ENCODE peak calls at places on chromosome 21, in nine cellular contexts. F is fibroblast of mammary gland; X is GM23338; V is uterus; K is body of pancreas; W is cardiac muscle cell; A is hepatocyte; Y is Peyer's patch; Q is CD4-positive, CD25-positive, alpha-beta regulatory T cell. O is an unnamed sample.

GRCh38 chr21:18608226-18608625 is 204.6 kb upstream of the TMPRSS15 start:
- DNase-seq in A (no peak), X (no peak), F (no peak), V (no peak), Y (no peak), Q (no peak), W (no peak), K (no peak), O (no peak)

GRCh38 chr21:19553930-19554615 is 1150.5 kb upstream of the TMPRSS15 start:
- DNase-seq in Y (no peak), V (no peak), X (peak; percentile 58), W (no peak), F (no peak), K (no peak), Q (no peak), A (no peak), O (no peak)

GRCh38 chr21:23534833-23535232 is 2072.4 kb downstream of the MRPL39 start:
- DNase-seq in A (no peak), K (no peak), V (no peak), W (no peak), F (no peak), X (no peak), Y (no peak), Q (no peak), O (no peak)

GRCh38 chr21:34636961-34637360 is 22.0 kb upstream of the RCAN1 start:
- DNase-seq in Q (no peak), Y (no peak), X (no peak), V (no peak), A (no peak), K (no peak), F (no peak), W (no peak), O (no peak)

GRCh38 chr21:25759573-25759972 is 24.8 kb downstream of the GABPA start:
- DNase-seq in W (peak; percentile 49), V (no peak), K (no peak), F (peak; percentile 35), Y (no peak), X (no peak), Q (no peak), A (no peak), O (peak; percentile 68)

GRCh38 chr21:15249285-15249993 is 184.6 kb upstream of the NRIP1 start:
- DNase-seq in A (no peak), V (no peak), Y (no peak), X (no peak), W (peak; percentile 38), K (no peak), Q (no peak), F (peak; percentile 38), O (peak; percentile 26)

GRCh38 chr21:36613064-36613463 is 85.9 kb upstream of the SIM2 start:
- DNase-seq in A (no peak), W (no peak), K (no peak), X (no peak), V (no peak), Y (no peak), F (no peak), Q (no peak), O (no peak)

GRCh38 chr21:16211339-16212303 is 481.8 kb downstream of the USP25 start:
- DNase-seq in Q (no peak), F (peak; percentile 41), K (no peak), Y (no peak), V (no peak), A (no peak), W (no peak), X (no peak), O (peak; percentile 21)

GRCh38 chr21:33024278-33025103 is 1.2 kb upstream of the OLIG2 start:
- DNase-seq in Y (no peak), K (no peak), X (peak; percentile 45), Q (no peak), W (no peak), F (no peak), V (no peak), A (no peak), O (no peak)

GRCh38 chr21:33026299-33026858 is 644 bp downstream of the OLIG2 start:
- DNase-seq in W (no peak), F (no peak), Y (no peak), K (no peak), V (no peak), X (no peak), Q (no peak), A (no peak), O (no peak)

GRCh38 chr21:33026878-33027400 is 1.2 kb downstream of the OLIG2 start:
- DNase-seq in A (no peak), Q (no peak), X (peak; percentile 66), Y (no peak), F (peak; percentile 36), K (no peak), V (no peak), W (no peak), O (no peak)

GRCh38 chr21:33025106-33025470 is 647 bp upstream of the OLIG2 start:
- DNase-seq in F (no peak), Y (no peak), A (no peak), V (no peak), Q (no peak), W (no peak), K (no peak), X (peak; percentile 82), O (no peak)

GRCh38 chr21:33025471-33026298 is at the start of gene OLIG2:
- DNase-seq in F (no peak), K (no peak), V (no peak), W (no peak), X (peak; percentile 98), A (no peak), Y (no peak), Q (no peak), O (no peak)
- H3K4me3 ChIP-seq in F (no peak within 1 kb of the TSS), K (no peak within 1 kb of the TSS), V (no peak within 1 kb of the TSS), W (no peak within 1 kb of the TSS), X (peak within 1 kb of the TSS; percentile 64), A (no peak within 1 kb of the TSS), Y (no peak within 1 kb of the TSS), Q (no peak within 1 kb of the TSS), O (no peak within 1 kb of the TSS)

DNA sequence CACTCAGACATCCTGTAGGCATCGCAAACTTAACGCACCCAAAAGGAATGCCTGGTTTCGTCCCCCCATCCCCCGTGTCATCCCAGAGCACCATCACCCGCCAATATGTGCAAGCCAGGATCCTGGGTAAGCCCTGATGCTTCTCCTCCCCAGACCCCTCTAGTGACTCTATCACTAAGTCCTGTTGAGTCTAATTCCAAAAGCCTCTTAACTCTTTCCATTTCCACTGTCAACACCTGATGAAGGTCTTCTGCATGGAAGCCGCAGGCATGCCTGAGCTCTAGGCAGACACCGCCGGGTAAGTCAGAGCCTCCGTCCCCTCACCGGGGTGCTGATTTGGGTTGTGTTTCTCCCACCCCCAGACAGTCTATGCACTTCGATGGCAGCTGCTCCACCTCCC is 5.3 kb upstream of the ADARB1 start:
- DNase-seq in Q (no peak), F (no peak), X (no peak), V (no peak), W (no peak), K (no peak), Y (no peak), A (no peak), O (no peak)
- H3K4me3 ChIP-seq in Q (no peak overlapping the region), F (no peak overlapping the region), X (no peak overlapping the region), V (no peak overlapping the region), W (no peak overlapping the region), K (no peak overlapping the region), Y (no peak overlapping the region), A (no peak overlapping the region), O (no peak overlapping the region)

GRCh38 chr21:28883931-28884330 is 108.7 kb downstream of the LTN1 start:
- DNase-seq in V (no peak), F (no peak), Y (no peak), Q (no peak), W (no peak), A (no peak), K (no peak), X (no peak), O (no peak)

GRCh38 chr21:28884481-28884880 is 108.2 kb downstream of the LTN1 start:
- DNase-seq in F (peak; percentile 30), Q (no peak), X (peak; percentile 19), W (peak; percentile 35), K (no peak), V (no peak), A (no peak), Y (no peak), O (peak; percentile 19)

GRCh38 chr21:28882345-28882744 is 110.3 kb downstream of the LTN1 start:
- DNase-seq in X (no peak), F (no peak), A (no peak), K (no peak), Y (no peak), V (no peak), Q (no peak), W (no peak), O (no peak)

GRCh38 chr21:28884976-28885852 is 107.5 kb downstream of the LTN1 start:
- DNase-seq in Q (peak; percentile 92), W (peak; percentile 98), X (peak; percentile 83), F (peak; percentile 93), V (peak; percentile 86), K (peak; percentile 86), Y (peak; percentile 82), A (peak; percentile 93), O (peak; percentile 96)

GRCh38 chr21:28885853-28886177 is 106.9 kb downstream of the LTN1 start:
- DNase-seq in Q (no peak), V (peak; percentile 41), A (no peak), Y (no peak), X (no peak), K (no peak), W (no peak), F (peak; percentile 88), O (no peak)
- H3K4me3 ChIP-seq in Q (peak overlapping the region; percentile 94), V (peak overlapping the region; percentile 62), A (no peak overlapping the region), Y (no peak overlapping the region), X (peak overlapping the region; percentile 72), K (no peak overlapping the region), W (no peak overlapping the region), F (peak overlapping the region; percentile 16), O (no peak overlapping the region)

GRCh38 chr21:29148535-29148934 is 18.1 kb downstream of the MAP3K7CL start:
- DNase-seq in X (no peak), F (peak; percentile 83), A (no peak), V (no peak), W (peak; percentile 54), K (no peak), Q (no peak), Y (no peak), O (no peak)

GRCh38 chr21:29145837-29146453 is 15.5 kb downstream of the MAP3K7CL start:
- DNase-seq in A (no peak), V (no peak), W (no peak), Y (no peak), Q (no peak), F (peak; percentile 45), K (no peak), X (no peak), O (no peak)

GRCh38 chr21:29146726-29147125 is 16.3 kb downstream of the MAP3K7CL start:
- DNase-seq in Q (no peak), Y (no peak), K (no peak), W (no peak), V (no peak), A (no peak), F (no peak), X (no peak), O (no peak)

GRCh38 chr21:29145354-29145782 is 14.9 kb downstream of the MAP3K7CL start:
- DNase-seq in W (peak; percentile 89), Y (no peak), X (no peak), K (no peak), F (peak; percentile 96), A (peak; percentile 26), Q (no peak), V (no peak), O (peak; percentile 93)

DNA sequence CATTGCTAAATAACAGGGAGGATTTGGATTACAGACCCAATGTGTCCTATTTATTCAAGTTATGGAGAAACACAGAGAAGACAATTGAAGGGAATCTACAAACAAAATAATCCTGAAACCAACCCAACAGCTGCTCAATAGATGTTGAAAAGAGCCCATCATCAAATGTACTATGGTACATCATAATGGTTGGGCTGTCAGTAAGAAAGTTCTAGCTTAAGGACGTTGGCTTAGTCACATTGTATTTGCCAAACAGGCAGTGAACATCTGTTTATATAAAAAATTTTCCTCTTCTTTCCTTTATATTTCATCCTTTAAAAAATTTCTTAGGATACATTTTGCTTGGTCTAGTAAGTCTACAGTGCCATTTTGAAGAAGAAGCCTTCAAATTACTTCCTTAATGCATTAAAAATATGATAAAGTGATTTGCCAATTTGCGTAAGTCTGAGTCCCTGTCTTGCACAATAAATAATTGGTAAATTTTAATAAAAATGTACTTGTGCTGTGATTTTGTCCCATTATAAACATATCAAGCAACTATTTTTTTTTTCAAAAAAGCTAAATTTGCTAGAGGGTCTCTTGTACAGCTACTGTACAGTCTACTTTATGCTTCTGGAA is 14.4 kb downstream of the MAP3K7CL start:
- DNase-seq in Y (no peak), W (no peak), K (no peak), X (no peak), Q (no peak), F (peak; percentile 78), A (no peak), V (no peak), O (no peak)
- H3K4me3 ChIP-seq in Y (no peak overlapping the region), W (no peak overlapping the region), K (no peak overlapping the region), X (no peak overlapping the region), Q (no peak overlapping the region), F (no peak overlapping the region), A (no peak overlapping the region), V (no peak overlapping the region), O (peak overlapping the region; percentile 26)